ENCODE peak calls at places on chromosomes 11 and 22, in five cellular contexts. One of them, this sample, is unnamed.

GRCh38 chr11:118838905-118839553 is 44.7 kb upstream of the CXCR5 start:
- DNase-seq in GM12878: peak
- DNase-seq in tibial nerve: no peak
- DNase-seq in K562: no peak
- DNase-seq in A549: no peak
- DNase-seq in this sample: no peak

GRCh38 chr11:76810151-76810853 is 27.1 kb downstream of the TSKU start:
- DNase-seq in K562: no peak
- DNase-seq in GM12878: no peak
- DNase-seq in tibial nerve: no peak
- DNase-seq in A549: no peak
- DNase-seq in this sample: no peak

GRCh38 chr22:49297871-49298721 is 529.6 kb downstream of the BRD1 start:
- DNase-seq in GM12878: no peak
- DNase-seq in tibial nerve: peak
- DNase-seq in K562: no peak
- DNase-seq in A549: no peak
- DNase-seq in this sample: no peak

GRCh38 chr11:46837860-46838259 is 8.2 kb downstream of the CKAP5 start:
- DNase-seq in GM12878: no peak
- DNase-seq in K562: no peak
- DNase-seq in A549: no peak
- DNase-seq in tibial nerve: no peak
- DNase-seq in this sample: no peak

GRCh38 chr11:60122414-60123036 is 34.1 kb downstream of the MS4A2 start:
- DNase-seq in K562: no peak
- DNase-seq in A549: no peak
- DNase-seq in GM12878: no peak
- DNase-seq in tibial nerve: no peak
- DNase-seq in this sample: no peak

GRCh38 chr22:26398741-26399153 is 30.3 kb upstream of the ASPHD2 start:
- DNase-seq in GM12878: no peak
- DNase-seq in A549: peak
- DNase-seq in tibial nerve: peak
- DNase-seq in K562: peak
- DNase-seq in this sample: peak

GRCh38 chr11:60973699-60974098 is 2.2 kb downstream of the CD6 start:
- DNase-seq in K562: no peak
- DNase-seq in GM12878: no peak
- DNase-seq in A549: no peak
- DNase-seq in tibial nerve: no peak
- DNase-seq in this sample: no peak

GRCh38 chr22:45216133-45217003 is 24.3 kb downstream of the KIAA0930 start:
- DNase-seq in tibial nerve: no peak
- DNase-seq in A549: no peak
- DNase-seq in K562: no peak
- DNase-seq in GM12878: no peak
- DNase-seq in this sample: no peak

GRCh38 chr22:43890901-43891331 is 897 bp downstream of the PNPLA5 start:
- DNase-seq in A549: no peak
- DNase-seq in tibial nerve: no peak
- DNase-seq in K562: no peak
- DNase-seq in GM12878: no peak
- DNase-seq in this sample: peak

GRCh38 chr22:38987171-38987895 is 5.2 kb downstream of the APOBEC3B start:
- DNase-seq in tibial nerve: no peak
- DNase-seq in A549: no peak
- DNase-seq in GM12878: no peak
- DNase-seq in K562: no peak
- DNase-seq in this sample: no peak

GRCh38 chr22:43126506-43127165 is 16.1 kb downstream of the BIK start:
- DNase-seq in A549: peak
- DNase-seq in tibial nerve: no peak
- DNase-seq in K562: peak
- DNase-seq in GM12878: no peak
- DNase-seq in this sample: no peak

GRCh38 chr11:29051935-29052334 is 943.7 kb downstream of the METTL15 start:
- DNase-seq in A549: no peak
- DNase-seq in K562: no peak
- DNase-seq in tibial nerve: no peak
- DNase-seq in GM12878: no peak
- DNase-seq in this sample: no peak

GRCh38 chr11:115606223-115607220 is 102.3 kb upstream of the CADM1 start:
- DNase-seq in tibial nerve: no peak
- DNase-seq in K562: no peak
- DNase-seq in GM12878: no peak
- DNase-seq in A549: no peak
- DNase-seq in this sample: no peak

GRCh38 chr11:4983851-4984250 is 10.8 kb upstream of the OR51L1 start:
- DNase-seq in GM12878: no peak
- DNase-seq in tibial nerve: no peak
- DNase-seq in K562: no peak
- DNase-seq in A549: no peak
- DNase-seq in this sample: no peak

GRCh38 chr22:42648368-42649260 is 578 bp downstream of the CYB5R3 start:
- DNase-seq in GM12878: no peak
- DNase-seq in K562: no peak
- DNase-seq in tibial nerve: no peak
- DNase-seq in A549: peak
- DNase-seq in this sample: no peak

GRCh38 chr22:25754527-25755202 is 12.7 kb downstream of the MYO18B start:
- DNase-seq in A549: no peak
- DNase-seq in tibial nerve: no peak
- DNase-seq in K562: no peak
- DNase-seq in GM12878: no peak
- DNase-seq in this sample: peak

GRCh38 chr11:88174627-88175003 is 628 bp downstream of the RAB38 start:
- DNase-seq in GM12878: no peak
- DNase-seq in A549: peak
- DNase-seq in K562: no peak
- DNase-seq in tibial nerve: peak
- DNase-seq in this sample: peak

GRCh38 chr11:123429336-123429735 is 733 bp upstream of the GRAMD1B start:
- DNase-seq in A549: no peak
- DNase-seq in K562: no peak
- DNase-seq in GM12878: no peak
- DNase-seq in tibial nerve: no peak
- DNase-seq in this sample: no peak

GRCh38 chr22:40635008-40635939 is 1.2 kb downstream of the MRTFA start:
- DNase-seq in A549: no peak
- DNase-seq in GM12878: no peak
- DNase-seq in K562: no peak
- DNase-seq in tibial nerve: no peak
- DNase-seq in this sample: peak

GRCh38 chr11:33116535-33116934 is 44.7 kb downstream of the CSTF3 start:
- DNase-seq in A549: no peak
- DNase-seq in K562: no peak
- DNase-seq in tibial nerve: no peak
- DNase-seq in GM12878: no peak
- DNase-seq in this sample: no peak

GRCh38 chr11:124801014-124801413 is 808 bp upstream of the MSANTD2 start:
- DNase-seq in K562: no peak
- DNase-seq in A549: no peak
- DNase-seq in GM12878: no peak
- DNase-seq in tibial nerve: no peak
- DNase-seq in this sample: no peak

GRCh38 chr11:8906629-8907028 is 4.4 kb upstream of the AKIP1 start:
- DNase-seq in tibial nerve: no peak
- DNase-seq in K562: no peak
- DNase-seq in A549: peak
- DNase-seq in GM12878: no peak
- DNase-seq in this sample: no peak
- TF ChIP-seq EP300 in tibial nerve: no peak
- TF ChIP-seq EP300 in K562: no peak
- TF ChIP-seq EP300 in A549: peak
- TF ChIP-seq EP300 in GM12878: no peak
- TF ChIP-seq EP300 in this sample: no peak

DNA sequence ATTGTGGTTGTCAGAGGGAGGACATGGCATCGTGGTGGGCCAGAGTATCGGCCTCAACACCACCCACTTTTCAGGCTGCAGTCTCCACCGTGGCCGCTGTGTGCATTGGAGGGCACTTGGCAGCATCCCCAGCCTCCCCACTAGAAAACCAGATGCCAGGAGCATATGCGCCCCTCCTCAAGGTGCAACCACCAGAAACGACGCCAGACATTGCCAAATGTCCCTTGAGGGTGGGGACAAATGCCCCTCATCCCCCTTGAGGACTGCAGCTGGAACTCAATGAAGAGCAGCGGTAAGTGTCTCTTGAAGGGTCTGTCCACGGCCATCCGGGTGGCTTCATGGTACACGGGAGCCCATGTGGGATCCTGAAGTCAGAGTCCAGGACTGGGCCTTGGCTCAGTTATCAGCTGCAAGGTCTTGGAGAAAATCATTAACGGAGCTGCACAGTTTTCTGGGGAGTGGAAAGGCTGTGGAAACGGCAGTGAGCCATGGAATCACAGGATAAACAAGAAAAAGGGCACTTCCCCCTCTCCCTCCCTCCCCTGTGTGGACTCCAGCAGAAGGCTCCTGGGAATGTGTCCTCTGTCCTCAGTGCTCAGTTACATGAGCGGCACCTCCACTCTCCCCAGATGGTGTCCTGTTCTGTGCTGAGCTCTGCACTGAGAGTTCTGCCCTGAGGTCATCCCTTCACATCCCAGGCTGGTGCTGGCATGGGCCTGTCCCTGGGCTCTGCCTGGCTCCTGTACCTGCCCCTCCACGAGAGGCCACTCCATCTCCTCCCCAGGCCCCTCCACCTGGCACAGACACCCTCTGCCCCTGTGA is 324.4 kb upstream of the B3GAT1 start:
- DNase-seq in K562: no peak
- DNase-seq in GM12878: no peak
- DNase-seq in tibial nerve: no peak
- DNase-seq in A549: no peak
- DNase-seq in this sample: no peak
- TF ChIP-seq EP300 in K562: no peak
- TF ChIP-seq EP300 in GM12878: no peak
- TF ChIP-seq EP300 in tibial nerve: no peak
- TF ChIP-seq EP300 in A549: no peak
- TF ChIP-seq EP300 in this sample: no peak

DNA sequence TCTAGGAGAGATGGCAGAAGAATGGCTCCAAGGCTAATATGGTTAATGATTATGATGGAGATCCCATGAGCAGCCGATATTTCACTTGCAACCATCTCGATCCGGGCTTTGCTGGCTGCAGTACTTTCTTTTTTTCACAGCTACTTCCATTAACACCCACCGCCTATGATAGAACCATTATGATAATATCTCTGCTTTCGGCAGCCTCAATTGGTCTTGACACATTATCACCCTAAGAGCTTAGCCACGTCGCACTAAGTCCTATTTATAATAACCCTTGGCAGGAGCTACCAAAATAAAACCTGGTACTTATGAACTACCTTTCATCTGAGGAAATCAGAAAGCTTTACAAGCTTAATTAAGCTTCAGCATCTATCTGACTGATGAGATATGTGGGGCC is 7.6 kb upstream of the FJX1 start:
- DNase-seq in GM12878: no peak
- DNase-seq in K562: no peak
- DNase-seq in A549: no peak
- DNase-seq in tibial nerve: no peak
- DNase-seq in this sample: no peak
- TF ChIP-seq EP300 in GM12878: no peak
- TF ChIP-seq EP300 in K562: no peak
- TF ChIP-seq EP300 in A549: no peak
- TF ChIP-seq EP300 in tibial nerve: no peak
- TF ChIP-seq EP300 in this sample: no peak

DNA sequence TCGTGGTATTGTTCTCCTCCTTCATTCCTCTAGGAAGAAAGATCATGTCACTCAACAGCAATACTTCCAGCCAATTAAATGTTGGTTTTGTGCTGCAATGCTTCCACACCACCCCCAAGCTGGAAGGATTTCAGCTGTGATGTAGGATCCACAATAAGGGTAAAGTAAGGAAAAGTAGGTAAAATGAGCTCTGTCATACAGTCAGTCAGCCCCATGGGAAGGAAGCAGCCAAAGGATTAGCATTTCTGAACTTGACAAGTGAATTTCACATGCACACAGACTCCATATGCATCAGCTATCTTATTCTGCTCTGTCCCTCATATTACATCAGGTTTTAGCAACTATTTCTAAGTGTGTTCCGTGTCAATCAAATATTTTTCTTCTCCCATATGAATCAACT is 197.9 kb downstream of the TTC28 start:
- DNase-seq in tibial nerve: no peak
- DNase-seq in GM12878: no peak
- DNase-seq in A549: no peak
- DNase-seq in K562: no peak
- DNase-seq in this sample: no peak
- TF ChIP-seq EP300 in tibial nerve: no peak
- TF ChIP-seq EP300 in GM12878: no peak
- TF ChIP-seq EP300 in A549: no peak
- TF ChIP-seq EP300 in K562: no peak
- TF ChIP-seq EP300 in this sample: no peak

DNA sequence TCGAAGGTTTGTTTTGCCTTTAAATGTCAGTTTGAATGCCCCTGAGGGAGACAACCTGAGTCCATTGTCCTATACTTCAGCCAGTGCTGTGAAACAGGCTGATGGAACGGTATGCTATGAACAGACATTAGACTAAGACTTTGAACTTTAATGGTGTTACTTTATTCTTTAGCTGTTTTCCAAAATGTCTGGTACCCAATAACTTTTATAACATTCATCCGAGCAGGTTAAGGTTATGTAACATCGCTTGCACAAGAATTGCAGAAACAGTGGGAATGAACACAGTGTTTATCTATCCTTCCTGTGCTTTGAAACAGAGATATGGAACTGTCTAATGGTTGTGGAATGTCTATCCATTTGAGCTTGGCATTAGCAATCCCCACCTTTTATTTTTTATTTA is 12.5 kb upstream of the PTS start:
- DNase-seq in tibial nerve: no peak
- DNase-seq in A549: no peak
- DNase-seq in K562: no peak
- DNase-seq in GM12878: no peak
- DNase-seq in this sample: no peak
- TF ChIP-seq EP300 in tibial nerve: no peak
- TF ChIP-seq EP300 in A549: no peak
- TF ChIP-seq EP300 in K562: no peak
- TF ChIP-seq EP300 in GM12878: no peak
- TF ChIP-seq EP300 in this sample: no peak

GRCh38 chr11:65873280-65874156 is 918 bp upstream of the EFEMP2 start:
- DNase-seq in GM12878: peak
- DNase-seq in K562: peak
- DNase-seq in tibial nerve: peak
- DNase-seq in A549: peak
- DNase-seq in this sample: peak
- TF ChIP-seq EP300 in GM12878: no peak
- TF ChIP-seq EP300 in K562: no peak
- TF ChIP-seq EP300 in tibial nerve: peak
- TF ChIP-seq EP300 in A549: no peak
- TF ChIP-seq EP300 in this sample: no peak

DNA sequence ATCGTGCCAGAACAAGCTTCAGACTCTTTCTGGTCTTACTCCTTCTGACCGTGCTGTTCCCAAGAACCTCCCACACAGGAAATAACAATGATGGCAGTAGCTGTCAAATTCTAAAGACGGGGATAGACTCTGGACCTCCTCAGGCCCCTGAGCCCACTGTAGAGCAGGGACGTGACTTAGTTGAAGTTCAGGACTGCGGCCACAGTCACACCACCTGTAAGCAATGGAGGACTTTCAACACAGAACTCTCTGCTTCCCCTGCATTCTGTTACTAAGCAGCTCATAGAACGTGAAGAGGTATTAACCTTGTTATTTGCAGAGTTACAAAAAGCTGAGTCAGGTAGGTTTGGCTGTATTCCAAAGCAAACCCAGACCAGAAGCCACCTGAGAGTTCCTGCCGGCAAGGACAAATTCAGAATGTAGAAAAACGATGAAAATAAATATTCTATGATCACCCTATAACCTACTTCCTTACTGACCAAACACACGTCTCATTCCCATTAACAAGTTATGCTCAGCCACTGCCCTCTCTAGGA is 12.7 kb downstream of the TMEM45B start:
- DNase-seq in tibial nerve: no peak
- DNase-seq in GM12878: no peak
- DNase-seq in A549: no peak
- DNase-seq in K562: no peak
- DNase-seq in this sample: no peak
- TF ChIP-seq EP300 in tibial nerve: no peak
- TF ChIP-seq EP300 in GM12878: no peak
- TF ChIP-seq EP300 in A549: no peak
- TF ChIP-seq EP300 in K562: no peak
- TF ChIP-seq EP300 in this sample: no peak